ENCODE peak calls at places on chromosomes 6 and 20, in four cellular contexts. I is GM12878, H is HL-60, G is K562. K is an unnamed sample.

GRCh38 chr6:67883500-67884366 is 751.3 kb upstream of the ADGRB3 start:
- DNase-seq in I (no peak), H (no peak), G (no peak), K (no peak)

GRCh38 chr6:107361568-107362270 is 97.6 kb downstream of the PDSS2 start:
- DNase-seq in H (no peak), G (no peak), I (no peak), K (no peak)

GRCh38 chr6:170117111-170117972 is 173.5 kb downstream of the DLL1 start:
- DNase-seq in H (no peak), G (no peak), I (no peak), K (no peak)

GRCh38 chr20:41669708-41670263 is 51.6 kb upstream of the CHD6 start:
- DNase-seq in I (no peak), G (peak; percentile 49), H (no peak), K (no peak)

GRCh38 chr6:109062216-109062615 is 32.4 kb downstream of the SESN1 start:
- DNase-seq in G (no peak), I (no peak), H (no peak), K (no peak)

GRCh38 chr6:163290545-163291274 is 123.8 kb upstream of the QKI start:
- DNase-seq in I (no peak), H (no peak), G (no peak), K (no peak)

GRCh38 chr6:118825661-118826060 is 68.3 kb upstream of the ASF1A start:
- DNase-seq in G (no peak), H (no peak), I (no peak), K (no peak)

GRCh38 chr20:60697252-60697651 is 554.8 kb upstream of the CDH4 start:
- DNase-seq in G (no peak), I (no peak), H (no peak), K (no peak)

GRCh38 chr6:160103825-160104100 is 17.9 kb upstream of the SLC22A1 start:
- DNase-seq in H (no peak), G (no peak), I (no peak), K (no peak)

GRCh38 chr20:6590891-6591679 is 176.4 kb upstream of the BMP2 start:
- DNase-seq in G (no peak), H (no peak), I (no peak), K (no peak)

GRCh38 chr6:23650676-23651075 is 475.3 kb upstream of the NRSN1 start:
- DNase-seq in H (no peak), G (no peak), I (no peak), K (no peak)

GRCh38 chr6:120648713-120649112 is 685.6 kb downstream of the TBC1D32 start:
- DNase-seq in H (no peak), I (no peak), G (no peak), K (no peak)

GRCh38 chr6:39051399-39052122 is 3.0 kb downstream of the GLP1R start:
- DNase-seq in I (no peak), G (no peak), H (no peak), K (no peak)

GRCh38 chr20:5065489-5066383 is 54.0 kb downstream of the PCNA start:
- DNase-seq in G (no peak), H (peak; percentile 90), I (no peak), K (no peak)

GRCh38 chr6:107491791-107492674 is 2.1 kb downstream of the SOBP start:
- DNase-seq in G (no peak), H (peak; percentile 35), I (no peak), K (no peak)

GRCh38 chr6:6007311-6008113 is 787 bp upstream of the NRN1 start:
- DNase-seq in I (no peak), G (no peak), H (peak; percentile 39), K (no peak)

GRCh38 chr20:50071039-50071888 is 41.7 kb downstream of the UBE2V1 start:
- DNase-seq in I (no peak), H (peak; percentile 69), G (peak; percentile 95), K (peak; percentile 96)

GRCh38 chr6:112153926-112154621 is 66.7 kb downstream of the FAM229B start:
- DNase-seq in G (peak; percentile 14), I (no peak), H (peak; percentile 43), K (no peak)

GRCh38 chr20:21067255-21067654 is 38.9 kb downstream of the LINC00237 start:
- DNase-seq in I (no peak), H (no peak), G (no peak), K (no peak)

GRCh38 chr6:158316022-158316421 is 3.8 kb downstream of the TULP4 start:
- DNase-seq in H (no peak), G (no peak), I (no peak), K (no peak)

GRCh38 chr6:52510213-52510562 is 66.7 kb downstream of the TRAM2 start:
- DNase-seq in G (no peak), I (no peak), H (no peak), K (no peak)

GRCh38 chr20:51059862-51060261 is 37.0 kb upstream of the KCNG1 start:
- DNase-seq in G (no peak), I (no peak), H (no peak), K (no peak)

GRCh38 chr6:32668226-32668747 is 1.8 kb upstream of the HLA-DQB1 start:
- DNase-seq in H (no peak), I (peak; percentile 95), G (no peak), K (peak; percentile 36)

GRCh38 chr6:43478008-43478372 is 620 bp downstream of the TJAP1 start:
- DNase-seq in H (no peak), G (no peak), I (no peak), K (no peak)

GRCh38 chr6:119284861-119285521 is 64.6 kb downstream of the MAN1A1 start:
- DNase-seq in H (no peak), I (no peak), G (peak; percentile 32), K (no peak)

GRCh38 chr6:5113096-5113495 is 28.0 kb downstream of the PPP1R3G start:
- DNase-seq in G (no peak), I (no peak), H (no peak), K (no peak)

GRCh38 chr20:62516345-62516744 is 40.5 kb upstream of the GATA5 start:
- DNase-seq in H (no peak), G (peak; percentile 76), I (no peak), K (no peak)

GRCh38 chr20:33373735-33374605 is 27.3 kb downstream of the CDK5RAP1 start:
- DNase-seq in G (no peak), I (no peak), H (no peak), K (no peak)

DNA sequence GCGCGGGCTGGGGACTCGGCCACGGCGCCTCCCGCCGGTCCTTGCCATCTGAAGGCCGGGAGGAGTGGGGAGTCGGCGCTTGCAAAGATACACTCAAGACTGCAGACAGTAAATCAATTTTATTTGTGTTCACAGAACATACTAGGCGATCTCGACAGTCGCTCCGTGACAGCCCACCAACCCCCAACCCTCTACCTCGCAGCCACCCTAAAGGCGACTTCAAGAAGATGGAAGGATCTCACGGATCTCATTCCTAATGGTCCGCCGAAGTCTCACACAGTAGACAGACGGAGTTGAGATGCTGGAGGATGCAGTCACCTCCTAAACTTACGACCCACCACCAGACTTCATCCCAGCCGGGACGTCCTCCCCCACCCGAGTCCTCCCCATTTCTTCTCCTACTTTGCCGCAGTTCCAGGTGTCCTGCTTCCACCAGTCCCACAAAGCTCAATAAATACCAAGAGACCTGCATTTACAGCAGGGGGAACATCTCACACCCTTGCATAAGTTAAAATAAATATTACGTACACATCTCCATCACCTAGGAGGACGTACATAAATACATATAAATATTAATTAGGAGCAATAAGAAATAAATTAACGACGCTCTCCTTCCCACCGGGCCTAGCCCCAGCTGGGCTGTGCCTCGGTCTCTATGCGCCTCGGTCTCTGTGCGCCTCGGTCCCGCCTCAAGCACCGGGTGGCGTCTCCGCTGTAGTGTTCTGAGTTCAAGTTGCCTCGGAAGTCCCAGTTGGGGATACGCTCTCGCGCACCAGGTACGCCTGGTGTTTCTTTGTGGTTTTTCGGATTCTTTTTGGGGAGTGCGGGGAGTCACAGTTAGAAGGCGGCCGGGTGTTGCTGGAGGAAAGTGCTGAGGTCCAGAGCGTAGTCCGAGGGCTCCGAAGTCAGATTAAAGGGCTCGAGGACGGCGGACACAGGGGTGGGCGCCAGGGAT is 889 bp upstream of the FLOT1 start:
- DNase-seq in I (no peak), H (no peak), G (peak; percentile 65), K (no peak)
- TF ChIP-seq SPI1 in I (no peak), H (no peak), G (no peak), K (no peak)

DNA sequence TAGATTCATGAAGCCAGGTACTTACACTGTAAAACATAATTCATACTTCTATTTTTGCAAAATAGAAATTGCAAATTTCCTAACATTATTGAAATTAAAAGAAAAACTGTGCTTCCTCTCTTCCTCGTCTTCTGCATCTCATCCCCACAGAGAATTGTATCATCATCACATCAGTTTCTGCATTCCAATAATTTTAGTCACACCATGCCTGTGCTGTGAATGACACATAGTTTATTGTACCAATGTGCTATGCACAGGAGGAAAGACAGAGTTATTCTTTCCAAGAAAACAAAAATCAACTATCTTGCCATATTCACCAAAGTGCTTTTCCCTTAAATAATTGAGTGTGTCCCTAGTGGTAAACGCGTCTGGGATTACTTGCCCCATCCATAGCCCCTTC is 38.1 kb upstream of the FAM135A start:
- DNase-seq in G (no peak), H (no peak), I (no peak), K (no peak)
- TF ChIP-seq SPI1 in G (no peak), H (no peak), I (no peak), K (no peak)

DNA sequence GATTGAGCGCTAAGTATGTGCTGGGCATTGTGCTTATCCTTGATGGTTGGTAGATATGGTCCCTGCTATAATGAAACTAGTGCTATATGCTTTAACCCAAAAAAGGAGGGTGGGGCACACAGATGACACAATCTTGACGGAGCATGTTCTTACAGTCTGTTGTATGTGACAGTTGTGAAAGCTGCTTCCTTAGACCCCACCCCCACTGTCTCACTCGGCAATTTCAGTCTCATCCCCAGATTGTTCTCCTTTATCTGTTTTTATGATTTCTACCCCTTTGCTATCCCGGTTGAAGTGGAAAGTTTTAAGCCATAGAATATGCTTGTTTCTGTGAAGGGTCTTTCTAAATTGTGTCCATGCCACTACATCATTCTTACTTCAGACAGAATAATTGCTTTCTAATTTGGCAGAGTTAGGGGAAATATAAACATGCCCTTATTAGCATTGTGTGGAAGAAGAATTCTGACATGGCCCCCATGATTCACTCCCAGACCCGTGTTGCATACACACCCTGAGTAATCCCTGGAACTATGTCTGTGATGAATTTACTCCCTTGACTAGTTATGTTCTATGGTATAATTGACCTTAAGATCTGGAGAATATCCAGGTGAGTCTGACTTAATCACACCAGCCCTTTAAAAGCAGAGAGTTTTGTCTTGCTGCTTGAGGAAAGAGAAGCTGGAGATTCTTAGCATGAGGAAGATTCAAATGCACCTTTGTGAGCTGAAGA is 262.7 kb downstream of the SOX4 start:
- DNase-seq in G (no peak), I (no peak), H (peak; percentile 4), K (no peak)
- TF ChIP-seq SPI1 in G (no peak), I (no peak), H (no peak), K (no peak)

GRCh38 chr6:71419217-71419953 is 130.8 kb downstream of the OGFRL1 start:
- DNase-seq in I (no peak), G (no peak), H (no peak), K (no peak)

GRCh38 chr6:71419954-71420692 is 131.5 kb downstream of the OGFRL1 start:
- DNase-seq in I (no peak), G (no peak), H (no peak), K (no peak)

GRCh38 chr6:71421611-71422010 is 133.0 kb downstream of the OGFRL1 start:
- DNase-seq in H (no peak), I (no peak), G (no peak), K (no peak)

DNA sequence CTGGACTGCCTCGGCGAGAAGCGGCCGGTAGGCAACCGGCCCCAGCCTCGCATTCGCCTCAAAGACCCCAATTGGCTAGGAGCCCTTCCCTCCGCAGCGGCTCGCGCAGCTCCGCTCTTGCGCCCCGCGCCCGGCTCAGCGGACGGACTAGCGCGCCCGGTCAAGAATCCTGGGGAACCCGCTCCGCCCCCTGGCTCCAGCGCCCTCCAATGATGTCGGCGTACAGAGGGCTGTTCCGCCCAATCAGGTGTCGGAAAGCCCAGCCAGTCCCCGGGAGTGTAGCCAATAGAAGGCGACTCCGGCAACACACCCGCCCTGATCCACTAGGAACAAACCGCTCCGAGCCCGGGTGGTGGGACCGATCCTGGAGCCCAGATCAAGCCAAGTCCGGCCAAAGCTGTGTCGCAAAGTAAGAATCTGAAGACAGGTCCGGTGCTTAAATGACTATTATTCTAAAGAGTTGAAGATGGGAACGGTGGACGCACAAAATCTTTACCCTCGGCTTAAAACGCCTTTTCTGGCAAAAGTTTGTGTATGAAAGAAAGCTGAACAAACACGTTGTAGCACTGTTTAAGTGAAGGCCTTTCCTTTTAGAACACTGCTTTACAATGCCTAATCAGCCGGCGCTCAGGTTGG is 132.2 kb downstream of the OGFRL1 start:
- DNase-seq in I (no peak), H (no peak), G (no peak), K (no peak)
- TF ChIP-seq SPI1 in I (no peak), H (no peak), G (no peak), K (no peak)